ENCODE peak calls at places on chromosomes 2 and 18, in six cellular contexts. T, V, B, Y, W and N are unnamed samples.

GRCh38 chr18:79659733-79660132 is 19.9 kb upstream of the CTDP1 start:
- DNase-seq in Y (no peak), B (no peak), T (no peak), V (no peak), W (no peak), N (no peak)

GRCh38 chr2:84906108-84906899 is 848 bp downstream of the TMSB10 start:
- DNase-seq in B (no peak), T (no peak), V (peak), W (peak), Y (peak), N (no peak)

GRCh38 chr2:107621186-107621835 is 205.4 kb upstream of the RGPD4 start:
- DNase-seq in B (no peak), V (no peak), W (no peak), T (no peak), Y (no peak), N (no peak)

GRCh38 chr2:53880756-53881155 is 21.0 kb upstream of the GPR75 start:
- DNase-seq in V (no peak), Y (no peak), B (peak), W (no peak), T (peak), N (no peak)

GRCh38 chr2:24820175-24820513 is 26.9 kb downstream of the CENPO start:
- DNase-seq in W (no peak), B (no peak), Y (no peak), T (no peak), V (peak), N (no peak)

GRCh38 chr2:111250448-111251030 is 129.8 kb downstream of the BCL2L11 start:
- DNase-seq in B (no peak), V (no peak), T (peak), W (no peak), Y (no peak), N (no peak)

GRCh38 chr2:201754683-201755415 is 25.9 kb downstream of the ALS2 start:
- DNase-seq in W (no peak), V (no peak), Y (no peak), T (no peak), B (no peak), N (no peak)

GRCh38 chr2:8288206-8288605 is 393.6 kb upstream of the ID2 start:
- DNase-seq in Y (no peak), V (no peak), B (no peak), T (no peak), W (no peak), N (no peak)

GRCh38 chr18:79834834-79835233 is 37.1 kb downstream of the KCNG2 start:
- DNase-seq in W (no peak), T (no peak), B (no peak), Y (no peak), V (no peak), N (no peak)

GRCh38 chr2:109129921-109130725 is 1.1 kb downstream of the SH3RF3 start:
- DNase-seq in B (no peak), V (peak), T (peak), Y (peak), W (no peak), N (no peak)

GRCh38 chr2:3626817-3627499 is 31.0 kb upstream of the ALLC start:
- DNase-seq in T (no peak), B (no peak), Y (no peak), V (peak), W (no peak), N (no peak)

GRCh38 chr2:42844366-42844765 is 52.0 kb upstream of the HAAO start:
- DNase-seq in B (no peak), T (no peak), W (no peak), V (no peak), Y (no peak), N (no peak)

GRCh38 chr2:162301151-162301804 is 17.2 kb downstream of the IFIH1 start:
- DNase-seq in B (peak), W (peak), T (peak), Y (no peak), V (peak), N (peak)

GRCh38 chr2:162116372-162116771 is 35.7 kb downstream of the GCG start:
- DNase-seq in V (no peak), Y (no peak), W (no peak), B (no peak), T (peak), N (no peak)

GRCh38 chr2:184602734-184603133 is 4.4 kb downstream of the ZNF804A start:
- DNase-seq in V (no peak), W (no peak), Y (no peak), B (no peak), T (no peak), N (no peak)

GRCh38 chr2:174625031-174625430 is 27.4 kb upstream of the WIPF1 start:
- DNase-seq in V (no peak), Y (no peak), T (no peak), W (no peak), B (no peak), N (no peak)

GRCh38 chr2:198483046-198483445 is 678.7 kb downstream of the PLCL1 start:
- DNase-seq in B (no peak), T (no peak), W (no peak), V (no peak), Y (no peak), N (no peak)

GRCh38 chr2:85673736-85674375 is 5.9 kb upstream of the SFTPB start:
- DNase-seq in T (no peak), Y (no peak), V (no peak), W (no peak), B (peak), N (no peak)

GRCh38 chr2:204604061-204604460 is 58.8 kb downstream of the PARD3B start:
- DNase-seq in W (no peak), V (no peak), B (no peak), Y (no peak), T (peak), N (no peak)

GRCh38 chr18:79518683-79519128 is 123.0 kb downstream of the NFATC1 start:
- DNase-seq in B (no peak), Y (no peak), V (peak), W (no peak), T (no peak), N (no peak)

GRCh38 chr2:102018823-102019445 is 27.2 kb downstream of the IL1R2 start:
- DNase-seq in T (peak), Y (no peak), B (no peak), W (no peak), V (no peak), N (no peak)

GRCh38 chr18:45951021-45951714 is 16.0 kb downstream of the EPG5 start:
- DNase-seq in Y (no peak), T (peak), B (peak), V (peak), W (no peak), N (no peak)

GRCh38 chr2:63790491-63790890 is 51.2 kb upstream of the UGP2 start:
- DNase-seq in W (no peak), Y (no peak), T (peak), V (no peak), B (no peak), N (no peak)

GRCh38 chr18:3119401-3120323 is 100.1 kb downstream of the MYOM1 start:
- DNase-seq in T (no peak), B (peak), W (no peak), V (no peak), Y (no peak), N (no peak)

GRCh38 chr2:171225302-171225980 is 64.7 kb upstream of the TLK1 start:
- DNase-seq in Y (no peak), T (peak), V (no peak), W (no peak), B (peak), N (no peak)

GRCh38 chr2:220619525-220620267 is 952.4 kb downstream of the EPHA4 start:
- DNase-seq in W (no peak), V (no peak), Y (no peak), B (no peak), T (peak), N (no peak)

GRCh38 chr18:11108956-11109355 is 40.4 kb downstream of the PIEZO2 start:
- DNase-seq in V (no peak), W (no peak), Y (no peak), T (no peak), B (no peak), N (no peak)

GRCh38 chr18:68555935-68556334 is 159.0 kb downstream of the TMX3 start:
- DNase-seq in T (no peak), V (no peak), W (no peak), Y (no peak), B (peak), N (no peak)

GRCh38 chr2:148756292-148756975 is 111.9 kb downstream of the EPC2 start:
- DNase-seq in W (no peak), Y (no peak), V (no peak), B (peak), T (peak), N (no peak)

GRCh38 chr2:172722481-172722880 is 13.2 kb upstream of the RAPGEF4 start:
- DNase-seq in Y (no peak), T (no peak), B (no peak), V (no peak), W (no peak), N (no peak)

GRCh38 chr2:41647468-41648042 is 400.3 kb upstream of the PKDCC start:
- DNase-seq in B (no peak), V (no peak), T (no peak), W (no peak), Y (no peak), N (no peak)

GRCh38 chr2:151264157-151264835 is 2.6 kb upstream of the RBM43 start:
- DNase-seq in V (no peak), B (no peak), W (no peak), Y (peak), T (no peak), N (no peak)

GRCh38 chr2:28401948-28402550 is 9.4 kb downstream of the FOSL2 start:
- DNase-seq in B (no peak), Y (no peak), T (no peak), V (peak), W (no peak), N (no peak)

GRCh38 chr2:16861154-16861929 is 195.7 kb upstream of the CYRIA start:
- DNase-seq in V (no peak), T (no peak), B (no peak), Y (no peak), W (no peak), N (no peak)

GRCh38 chr2:101305044-101305443 is 3.5 kb downstream of the RNF149 start:
- DNase-seq in B (no peak), V (no peak), Y (no peak), T (no peak), W (no peak), N (no peak)

GRCh38 chr2:211812587-211812986 is 726.0 kb downstream of the ERBB4 start:
- DNase-seq in T (no peak), Y (no peak), V (no peak), W (no peak), B (no peak), N (no peak)

DNA sequence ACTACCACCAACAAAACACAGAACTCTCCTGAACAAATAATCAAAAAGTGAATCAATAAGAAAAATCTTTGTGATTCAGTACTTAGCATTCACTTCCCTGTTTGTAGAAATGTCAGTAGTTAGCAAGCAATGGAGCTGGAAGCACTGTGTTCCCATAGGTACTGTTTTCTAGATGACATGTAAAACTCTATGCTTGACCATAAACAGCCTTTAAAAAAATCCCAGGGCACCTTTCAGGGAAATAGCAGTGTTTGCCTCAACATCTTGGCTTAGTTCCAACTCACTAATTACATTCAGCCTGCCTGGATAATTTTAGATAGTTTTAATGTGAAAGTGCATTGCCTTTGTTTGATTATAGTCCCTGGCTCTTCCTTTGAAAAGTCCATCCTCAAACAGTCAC is 721.9 kb downstream of the ERBB4 start:
- DNase-seq in V (no peak), W (no peak), Y (no peak), B (no peak), T (no peak), N (no peak)
- TF ChIP-seq CTCF in V (no peak), W (no peak), Y (no peak), B (no peak), T (no peak), N (no peak)

GRCh38 chr2:160292225-160292624 is 92.2 kb upstream of the ITGB6 start:
- DNase-seq in B (no peak), W (no peak), V (no peak), Y (no peak), T (peak), N (no peak)
- TF ChIP-seq CTCF in B (peak), W (peak), V (no peak), Y (no peak), T (peak), N (no peak)

GRCh38 chr18:21865043-21865442 is 124.5 kb downstream of the MIB1 start:
- DNase-seq in Y (no peak), V (no peak), W (no peak), B (no peak), T (no peak), N (no peak)
- TF ChIP-seq CTCF in Y (no peak), V (no peak), W (no peak), B (no peak), T (no peak), N (no peak)

DNA sequence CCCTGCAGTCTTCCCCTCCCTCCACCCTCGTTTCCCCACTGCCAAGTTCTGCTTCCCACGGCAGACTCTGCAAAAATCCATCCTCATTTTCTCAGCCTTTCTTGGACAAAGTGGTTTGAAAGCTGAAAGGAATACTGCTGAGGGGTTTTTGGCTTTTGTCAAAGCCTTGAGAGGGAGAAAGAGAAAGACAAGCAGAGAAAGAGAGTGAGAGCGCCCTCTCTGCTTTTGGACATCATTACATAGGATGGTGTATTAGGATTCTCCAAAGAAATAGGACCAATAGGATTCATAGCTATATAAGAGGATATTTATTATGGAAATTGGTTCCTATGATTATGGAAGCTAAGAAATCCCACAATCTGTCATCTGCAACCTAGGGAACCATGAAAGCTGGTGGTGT is 455.9 kb upstream of the SOX11 start:
- DNase-seq in B (no peak), Y (no peak), V (no peak), T (no peak), W (no peak), N (no peak)
- TF ChIP-seq CTCF in B (no peak), Y (no peak), V (no peak), T (no peak), W (no peak), N (no peak)